ENCODE peak calls at places on chromosomes 13 and 19, in nine cellular contexts. One of them, this sample, is unnamed.

GRCh38 chr19:8738377-8738776 is 16.9 kb downstream of the OR2Z1 start:
- DNase-seq in fibroblast of mammary gland: no peak
- DNase-seq in thoracic aorta: no peak
- DNase-seq in heart left ventricle: no peak
- DNase-seq in tibial artery: no peak
- DNase-seq in nephron progenitor cell: no peak
- DNase-seq in AG09319: no peak
- DNase-seq in IMR-90: no peak
- DNase-seq in choroid plexus epithelial cell: no peak
- DNase-seq in this sample: no peak

GRCh38 chr19:49691243-49692101 is 556 bp downstream of the CPT1C start:
- DNase-seq in fibroblast of mammary gland: peak
- DNase-seq in thoracic aorta: no peak
- DNase-seq in heart left ventricle: peak
- DNase-seq in tibial artery: no peak
- DNase-seq in nephron progenitor cell: peak
- DNase-seq in AG09319: no peak
- DNase-seq in IMR-90: peak
- DNase-seq in choroid plexus epithelial cell: peak
- DNase-seq in this sample: no peak

GRCh38 chr13:33676700-33677048 is 141.3 kb upstream of the RFC3 start:
- DNase-seq in fibroblast of mammary gland: peak
- DNase-seq in thoracic aorta: no peak
- DNase-seq in heart left ventricle: peak
- DNase-seq in tibial artery: no peak
- DNase-seq in nephron progenitor cell: peak
- DNase-seq in AG09319: peak
- DNase-seq in IMR-90: peak
- DNase-seq in choroid plexus epithelial cell: peak
- DNase-seq in this sample: no peak

GRCh38 chr13:27978301-27978968 is 9.3 kb upstream of the CDX2 start:
- DNase-seq in fibroblast of mammary gland: no peak
- DNase-seq in thoracic aorta: no peak
- DNase-seq in heart left ventricle: no peak
- DNase-seq in tibial artery: peak
- DNase-seq in nephron progenitor cell: peak
- DNase-seq in AG09319: no peak
- DNase-seq in IMR-90: no peak
- DNase-seq in choroid plexus epithelial cell: no peak
- DNase-seq in this sample: no peak

GRCh38 chr19:54674021-54674617 is 11.3 kb downstream of the LILRB4 start:
- DNase-seq in fibroblast of mammary gland: peak
- DNase-seq in thoracic aorta: no peak
- DNase-seq in heart left ventricle: no peak
- DNase-seq in tibial artery: no peak
- DNase-seq in nephron progenitor cell: no peak
- DNase-seq in AG09319: no peak
- DNase-seq in IMR-90: no peak
- DNase-seq in choroid plexus epithelial cell: peak
- DNase-seq in this sample: no peak

GRCh38 chr13:113350065-113350937 is 13.6 kb downstream of the GRTP1 start:
- DNase-seq in fibroblast of mammary gland: no peak
- DNase-seq in thoracic aorta: no peak
- DNase-seq in heart left ventricle: no peak
- DNase-seq in tibial artery: no peak
- DNase-seq in nephron progenitor cell: no peak
- DNase-seq in AG09319: no peak
- DNase-seq in IMR-90: no peak
- DNase-seq in choroid plexus epithelial cell: no peak
- DNase-seq in this sample: no peak

GRCh38 chr13:47298506-47298905 is 401.7 kb upstream of the HTR2A start:
- DNase-seq in fibroblast of mammary gland: peak
- DNase-seq in thoracic aorta: no peak
- DNase-seq in heart left ventricle: no peak
- DNase-seq in tibial artery: no peak
- DNase-seq in nephron progenitor cell: no peak
- DNase-seq in AG09319: no peak
- DNase-seq in IMR-90: peak
- DNase-seq in choroid plexus epithelial cell: no peak
- DNase-seq in this sample: no peak

GRCh38 chr19:44848036-44848804 is 2.1 kb downstream of the NECTIN2 start:
- DNase-seq in fibroblast of mammary gland: peak
- DNase-seq in thoracic aorta: no peak
- DNase-seq in heart left ventricle: peak
- DNase-seq in tibial artery: no peak
- DNase-seq in nephron progenitor cell: peak
- DNase-seq in AG09319: no peak
- DNase-seq in IMR-90: peak
- DNase-seq in choroid plexus epithelial cell: peak
- DNase-seq in this sample: no peak

GRCh38 chr13:89310943-89311342 is 1639.8 kb downstream of the SLITRK5 start:
- DNase-seq in fibroblast of mammary gland: no peak
- DNase-seq in thoracic aorta: no peak
- DNase-seq in heart left ventricle: no peak
- DNase-seq in tibial artery: no peak
- DNase-seq in nephron progenitor cell: no peak
- DNase-seq in AG09319: no peak
- DNase-seq in IMR-90: no peak
- DNase-seq in choroid plexus epithelial cell: no peak
- DNase-seq in this sample: no peak

GRCh38 chr13:20828540-20829364 is 55.0 kb upstream of the EEF1AKMT1 start:
- DNase-seq in fibroblast of mammary gland: peak
- DNase-seq in thoracic aorta: no peak
- DNase-seq in heart left ventricle: peak
- DNase-seq in tibial artery: no peak
- DNase-seq in nephron progenitor cell: peak
- DNase-seq in AG09319: peak
- DNase-seq in IMR-90: peak
- DNase-seq in choroid plexus epithelial cell: peak
- DNase-seq in this sample: no peak

GRCh38 chr13:30165791-30166190 is 141.6 kb downstream of the KATNAL1 start:
- DNase-seq in fibroblast of mammary gland: peak
- DNase-seq in thoracic aorta: no peak
- DNase-seq in heart left ventricle: no peak
- DNase-seq in tibial artery: peak
- DNase-seq in nephron progenitor cell: no peak
- DNase-seq in AG09319: no peak
- DNase-seq in IMR-90: no peak
- DNase-seq in choroid plexus epithelial cell: peak
- DNase-seq in this sample: no peak

GRCh38 chr13:111393221-111393790 is 72.9 kb downstream of the TEX29 start:
- DNase-seq in fibroblast of mammary gland: no peak
- DNase-seq in thoracic aorta: no peak
- DNase-seq in heart left ventricle: peak
- DNase-seq in tibial artery: peak
- DNase-seq in nephron progenitor cell: no peak
- DNase-seq in AG09319: no peak
- DNase-seq in IMR-90: no peak
- DNase-seq in choroid plexus epithelial cell: no peak
- DNase-seq in this sample: peak

GRCh38 chr19:17235618-17236413 is 9.8 kb downstream of the OCEL1 start:
- DNase-seq in fibroblast of mammary gland: peak
- DNase-seq in thoracic aorta: no peak
- DNase-seq in heart left ventricle: peak
- DNase-seq in tibial artery: peak
- DNase-seq in nephron progenitor cell: peak
- DNase-seq in AG09319: no peak
- DNase-seq in IMR-90: peak
- DNase-seq in choroid plexus epithelial cell: peak
- DNase-seq in this sample: peak

GRCh38 chr13:83878691-83879410 is 3.4 kb downstream of the SLITRK1 start:
- DNase-seq in fibroblast of mammary gland: no peak
- DNase-seq in thoracic aorta: no peak
- DNase-seq in heart left ventricle: no peak
- DNase-seq in tibial artery: no peak
- DNase-seq in nephron progenitor cell: peak
- DNase-seq in AG09319: no peak
- DNase-seq in IMR-90: no peak
- DNase-seq in choroid plexus epithelial cell: no peak
- DNase-seq in this sample: no peak

DNA sequence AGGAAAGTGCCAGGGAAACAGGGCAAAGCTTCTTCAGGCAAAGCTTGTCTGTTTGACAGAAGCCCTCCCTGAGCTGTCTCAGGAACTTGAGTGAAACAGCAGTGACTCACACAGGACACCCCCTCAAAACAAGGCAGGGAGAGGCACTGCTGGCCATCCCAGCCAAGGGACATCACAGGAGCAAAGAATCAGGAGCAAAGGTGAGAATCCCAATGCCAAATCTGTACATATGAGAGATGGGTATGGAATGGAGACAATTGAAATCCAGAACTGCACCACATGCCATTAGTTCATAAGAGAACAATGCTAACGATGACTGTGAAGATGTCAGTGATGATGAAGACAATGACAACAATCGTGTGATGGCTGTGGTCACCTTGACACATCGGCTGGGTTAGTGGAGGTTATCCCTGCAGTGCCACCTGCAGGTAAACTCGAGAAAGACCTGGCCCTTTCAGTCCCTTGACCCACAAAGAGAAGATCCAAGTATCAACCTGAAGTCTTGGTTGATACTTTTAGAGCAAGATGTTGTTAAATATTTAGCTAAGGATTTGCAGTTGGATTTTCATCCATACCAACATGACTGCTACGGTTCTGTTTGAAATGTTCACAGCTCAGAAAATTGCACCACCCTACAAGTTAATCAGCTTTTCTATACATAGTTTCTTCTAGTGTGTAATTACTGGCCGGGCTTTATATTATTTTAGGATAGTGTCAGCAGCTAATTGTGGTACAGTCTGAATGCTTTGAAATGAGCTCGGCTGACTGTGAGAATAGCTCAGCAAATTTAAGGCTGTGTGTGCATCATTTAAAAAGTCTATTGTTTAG is 42.0 kb upstream of the IPO5 start:
- DNase-seq in fibroblast of mammary gland: peak
- DNase-seq in thoracic aorta: no peak
- DNase-seq in heart left ventricle: no peak
- DNase-seq in tibial artery: no peak
- DNase-seq in nephron progenitor cell: no peak
- DNase-seq in AG09319: no peak
- DNase-seq in IMR-90: peak
- DNase-seq in choroid plexus epithelial cell: no peak
- DNase-seq in this sample: no peak
- TF ChIP-seq CTCF in fibroblast of mammary gland: peak
- TF ChIP-seq CTCF in thoracic aorta: no peak
- TF ChIP-seq CTCF in heart left ventricle: peak
- TF ChIP-seq CTCF in tibial artery: peak
- TF ChIP-seq CTCF in nephron progenitor cell: peak
- TF ChIP-seq CTCF in AG09319: peak
- TF ChIP-seq CTCF in IMR-90: peak
- TF ChIP-seq CTCF in choroid plexus epithelial cell: peak
- TF ChIP-seq CTCF in this sample: peak

GRCh38 chr13:22736084-22736767 is 444.6 kb upstream of the SGCG start:
- DNase-seq in fibroblast of mammary gland: no peak
- DNase-seq in thoracic aorta: no peak
- DNase-seq in heart left ventricle: no peak
- DNase-seq in tibial artery: no peak
- DNase-seq in nephron progenitor cell: no peak
- DNase-seq in AG09319: no peak
- DNase-seq in IMR-90: no peak
- DNase-seq in choroid plexus epithelial cell: no peak
- DNase-seq in this sample: no peak

GRCh38 chr13:22744688-22745452 is 435.9 kb upstream of the SGCG start:
- DNase-seq in fibroblast of mammary gland: no peak
- DNase-seq in thoracic aorta: no peak
- DNase-seq in heart left ventricle: no peak
- DNase-seq in tibial artery: no peak
- DNase-seq in nephron progenitor cell: no peak
- DNase-seq in AG09319: no peak
- DNase-seq in IMR-90: no peak
- DNase-seq in choroid plexus epithelial cell: no peak
- DNase-seq in this sample: no peak

GRCh38 chr13:22736768-22737092 is 444.0 kb upstream of the SGCG start:
- DNase-seq in fibroblast of mammary gland: no peak
- DNase-seq in thoracic aorta: no peak
- DNase-seq in heart left ventricle: no peak
- DNase-seq in tibial artery: no peak
- DNase-seq in nephron progenitor cell: no peak
- DNase-seq in AG09319: no peak
- DNase-seq in IMR-90: no peak
- DNase-seq in choroid plexus epithelial cell: no peak
- DNase-seq in this sample: no peak

GRCh38 chr13:22738357-22738756 is 442.4 kb upstream of the SGCG start:
- DNase-seq in fibroblast of mammary gland: no peak
- DNase-seq in thoracic aorta: no peak
- DNase-seq in heart left ventricle: no peak
- DNase-seq in tibial artery: no peak
- DNase-seq in nephron progenitor cell: no peak
- DNase-seq in AG09319: no peak
- DNase-seq in IMR-90: no peak
- DNase-seq in choroid plexus epithelial cell: no peak
- DNase-seq in this sample: no peak

DNA sequence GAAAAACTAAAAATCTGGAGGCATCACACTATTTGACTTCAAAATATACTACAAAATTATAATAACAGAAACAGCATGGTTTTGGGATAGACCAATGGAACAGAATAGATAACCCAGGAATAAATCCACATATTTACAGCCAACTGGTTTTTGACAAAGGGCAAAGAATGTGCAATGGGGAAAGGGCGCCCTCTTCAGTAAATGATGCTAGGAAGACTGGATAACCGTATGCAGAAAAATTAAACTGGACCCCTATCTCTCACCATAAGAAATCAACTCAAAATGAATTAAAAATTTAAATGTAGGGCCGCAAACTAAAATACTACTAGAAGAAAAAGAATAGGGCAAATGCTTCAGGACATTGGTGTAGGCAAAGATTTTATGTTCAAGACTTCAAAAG is 440.5 kb upstream of the SGCG start:
- DNase-seq in fibroblast of mammary gland: peak
- DNase-seq in thoracic aorta: no peak
- DNase-seq in heart left ventricle: no peak
- DNase-seq in tibial artery: no peak
- DNase-seq in nephron progenitor cell: no peak
- DNase-seq in AG09319: no peak
- DNase-seq in IMR-90: no peak
- DNase-seq in choroid plexus epithelial cell: no peak
- DNase-seq in this sample: no peak
- TF ChIP-seq CTCF in fibroblast of mammary gland: peak
- TF ChIP-seq CTCF in thoracic aorta: no peak
- TF ChIP-seq CTCF in heart left ventricle: no peak
- TF ChIP-seq CTCF in tibial artery: no peak
- TF ChIP-seq CTCF in nephron progenitor cell: peak
- TF ChIP-seq CTCF in AG09319: no peak
- TF ChIP-seq CTCF in IMR-90: no peak
- TF ChIP-seq CTCF in choroid plexus epithelial cell: no peak
- TF ChIP-seq CTCF in this sample: no peak

GRCh38 chr19:19191920-19192882 is at the start of the genes BORCS8 and RFXANK:
- DNase-seq in fibroblast of mammary gland: peak
- DNase-seq in thoracic aorta: peak
- DNase-seq in heart left ventricle: peak
- DNase-seq in tibial artery: peak
- DNase-seq in nephron progenitor cell: peak
- DNase-seq in AG09319: peak
- DNase-seq in IMR-90: peak
- DNase-seq in choroid plexus epithelial cell: peak
- DNase-seq in this sample: peak
- TF ChIP-seq CTCF in fibroblast of mammary gland: no peak
- TF ChIP-seq CTCF in thoracic aorta: no peak
- TF ChIP-seq CTCF in heart left ventricle: no peak
- TF ChIP-seq CTCF in tibial artery: no peak
- TF ChIP-seq CTCF in nephron progenitor cell: no peak
- TF ChIP-seq CTCF in AG09319: no peak
- TF ChIP-seq CTCF in IMR-90: no peak
- TF ChIP-seq CTCF in choroid plexus epithelial cell: no peak
- TF ChIP-seq CTCF in this sample: no peak

GRCh38 chr13:26872444-26873173 is 112.0 kb upstream of the GPR12 start:
- DNase-seq in fibroblast of mammary gland: peak
- DNase-seq in thoracic aorta: no peak
- DNase-seq in heart left ventricle: peak
- DNase-seq in tibial artery: no peak
- DNase-seq in nephron progenitor cell: peak
- DNase-seq in AG09319: no peak
- DNase-seq in IMR-90: peak
- DNase-seq in choroid plexus epithelial cell: peak
- DNase-seq in this sample: peak
- TF ChIP-seq CTCF in fibroblast of mammary gland: peak
- TF ChIP-seq CTCF in thoracic aorta: no peak
- TF ChIP-seq CTCF in heart left ventricle: peak
- TF ChIP-seq CTCF in tibial artery: peak
- TF ChIP-seq CTCF in nephron progenitor cell: peak
- TF ChIP-seq CTCF in AG09319: peak
- TF ChIP-seq CTCF in IMR-90: peak
- TF ChIP-seq CTCF in choroid plexus epithelial cell: peak
- TF ChIP-seq CTCF in this sample: peak